ENCODE peak calls at places on chromosomes 2 and 18, in five cellular contexts. J is tibial nerve, R is mucosa of descending colon, P is BJ, X is lower leg skin. D is an unnamed sample.

GRCh38 chr2:63047534-63048281 is 2.9 kb upstream of the OTX1 start:
- DNase-seq in J (no peak), R (peak; percentile 56), P (no peak), X (peak; percentile 88), D (no peak)

GRCh38 chr2:151339168-151339567 is 18.2 kb upstream of the TNFAIP6 start:
- DNase-seq in J (no peak), R (no peak), P (no peak), X (no peak), D (no peak)

GRCh38 chr2:170966648-170967396 is 37.8 kb downstream of the GORASP2 start:
- DNase-seq in J (no peak), R (no peak), P (no peak), X (no peak), D (no peak)

GRCh38 chr2:172113617-172114016 is 10.9 kb upstream of the DLX2 start:
- DNase-seq in J (no peak), R (no peak), P (no peak), X (no peak), D (no peak)

GRCh38 chr2:189287982-189288494 is 108.5 kb upstream of the COL5A2 start:
- DNase-seq in J (no peak), R (no peak), P (peak; percentile 55), X (no peak), D (peak; percentile 61)

GRCh38 chr2:209790066-209790728 is 18.6 kb downstream of the UNC80 start:
- DNase-seq in J (no peak), R (no peak), P (no peak), X (no peak), D (no peak)

GRCh38 chr2:238973038-238973772 is 125.3 kb downstream of the TWIST2 start:
- DNase-seq in J (no peak), R (no peak), P (no peak), X (no peak), D (no peak)

GRCh38 chr2:65199891-65200290 is 27.7 kb upstream of the ACTR2 start:
- DNase-seq in J (no peak), R (no peak), P (no peak), X (no peak), D (no peak)

GRCh38 chr2:214497489-214497888 is 86.6 kb downstream of the VWC2L start:
- DNase-seq in J (no peak), R (no peak), P (no peak), X (no peak), D (no peak)

GRCh38 chr2:195587966-195588365 is 69.1 kb upstream of the SLC39A10 start:
- DNase-seq in J (no peak), R (no peak), P (no peak), X (no peak), D (no peak)

GRCh38 chr2:147711031-147711430 is 133.8 kb upstream of the ACVR2A start:
- DNase-seq in J (no peak), R (no peak), P (peak; percentile 63), X (no peak), D (no peak)

DNA sequence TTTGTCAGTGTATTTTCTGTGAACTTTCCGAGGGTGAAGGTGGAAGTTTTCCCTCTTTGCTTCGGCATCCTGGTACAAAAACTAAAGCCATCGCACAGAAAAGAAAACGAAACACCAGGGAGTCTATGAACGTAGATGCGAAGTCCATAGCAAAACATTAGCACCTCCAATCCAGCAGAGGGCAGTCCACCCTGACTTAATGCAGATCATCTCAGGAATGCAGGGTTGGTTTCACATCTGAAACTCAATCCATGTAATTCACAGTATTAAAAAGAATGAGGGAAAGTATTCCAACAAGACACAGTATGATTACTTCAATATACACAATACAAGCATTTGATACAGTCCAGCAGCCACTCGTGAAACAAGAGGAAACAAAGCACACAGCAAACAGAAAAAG is 70.8 kb downstream of the RTP5 start:
- DNase-seq in J (no peak), R (no peak), P (no peak), X (peak; percentile 36), D (no peak)
- TF ChIP-seq CTCF in J (no peak), R (no peak), P (peak; percentile 29), X (no peak), D (no peak)

GRCh38 chr2:88345842-88346241 is 106.7 kb downstream of the FOXI3 start:
- DNase-seq in J (no peak), R (no peak), P (no peak), X (peak; percentile 56), D (no peak)

GRCh38 chr2:88355486-88355885 is 97.0 kb downstream of the FOXI3 start:
- DNase-seq in J (no peak), R (no peak), P (no peak), X (peak; percentile 17), D (no peak)

GRCh38 chr2:88350641-88351601 is 101.6 kb downstream of the FOXI3 start:
- DNase-seq in J (no peak), R (peak; percentile 53), P (no peak), X (peak; percentile 89), D (no peak)

DNA sequence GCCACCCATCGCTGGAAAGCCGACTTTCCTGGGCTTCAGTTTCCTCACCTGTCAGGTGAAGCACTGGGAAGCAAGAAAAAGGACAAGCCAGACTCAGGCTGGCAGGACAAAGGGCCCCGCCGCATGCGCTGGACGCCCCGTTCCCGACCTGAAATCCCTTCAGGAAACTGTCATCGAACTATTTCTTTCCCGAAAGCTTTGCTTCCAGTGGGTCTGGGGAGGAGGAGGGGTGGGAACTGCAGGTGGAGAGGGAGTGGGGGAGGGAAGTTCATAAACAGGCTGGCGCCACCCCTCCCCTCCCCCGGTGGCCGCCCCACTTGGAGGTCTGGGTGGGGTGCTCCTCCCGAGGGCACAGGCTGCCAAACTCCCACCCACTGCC is 102.2 kb downstream of the FOXI3 start:
- DNase-seq in J (no peak), R (no peak), P (no peak), X (peak; percentile 70), D (no peak)
- H3K4me3 ChIP-seq in J (no peak overlapping the region), R (no peak overlapping the region), P (no peak overlapping the region), X (no peak overlapping the region), D (no peak overlapping the region)

DNA sequence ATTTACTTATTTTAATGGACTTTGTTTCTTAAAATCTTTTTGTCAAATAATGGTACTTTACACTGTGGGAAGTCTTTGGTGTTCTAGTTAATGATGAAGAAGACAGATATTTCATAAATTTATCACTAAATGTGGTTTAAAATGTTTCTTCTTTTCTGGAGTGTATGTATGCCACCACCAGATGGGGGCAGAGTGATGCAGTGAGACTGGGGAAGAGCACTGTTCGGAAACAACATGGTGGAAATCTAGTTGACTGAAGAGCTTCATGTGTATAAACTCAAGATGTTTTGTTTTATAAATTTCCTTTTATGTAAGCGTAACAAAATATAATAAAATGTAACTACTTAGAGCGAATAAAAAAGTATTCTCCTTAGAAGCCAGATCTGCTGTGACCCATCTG is 195.1 kb downstream of the KCNE4 start:
- DNase-seq in J (no peak), R (no peak), P (no peak), X (no peak), D (no peak)
- TF ChIP-seq CTCF in J (no peak), R (no peak), P (peak; percentile 61), X (no peak), D (peak; percentile 42)

GRCh38 chr2:38038682-38039081 is 37.3 kb downstream of the CYP1B1 start:
- DNase-seq in J (no peak), R (no peak), P (no peak), X (no peak), D (no peak)
- H3K4me3 ChIP-seq in J (no peak overlapping the region), R (no peak overlapping the region), P (no peak overlapping the region), X (no peak overlapping the region), D (no peak overlapping the region)

GRCh38 chr2:110866496-110866895 is 134.1 kb downstream of the ACOXL start:
- DNase-seq in J (no peak), R (no peak), P (no peak), X (no peak), D (no peak)
- TF ChIP-seq CTCF in J (no peak), R (no peak), P (no peak), X (no peak), D (no peak)

GRCh38 chr18:8965398-8965797 is 137.1 kb upstream of the NDUFV2 start:
- DNase-seq in J (no peak), R (no peak), P (no peak), X (no peak), D (no peak)

GRCh38 chr18:8960740-8961657 is 141.5 kb upstream of the NDUFV2 start:
- DNase-seq in J (no peak), R (no peak), P (no peak), X (no peak), D (no peak)

GRCh38 chr18:8963876-8964275 is 138.6 kb upstream of the NDUFV2 start:
- DNase-seq in J (no peak), R (no peak), P (no peak), X (no peak), D (no peak)

GRCh38 chr18:8962192-8962772 is 140.2 kb upstream of the NDUFV2 start:
- DNase-seq in J (no peak), R (no peak), P (no peak), X (no peak), D (no peak)

DNA sequence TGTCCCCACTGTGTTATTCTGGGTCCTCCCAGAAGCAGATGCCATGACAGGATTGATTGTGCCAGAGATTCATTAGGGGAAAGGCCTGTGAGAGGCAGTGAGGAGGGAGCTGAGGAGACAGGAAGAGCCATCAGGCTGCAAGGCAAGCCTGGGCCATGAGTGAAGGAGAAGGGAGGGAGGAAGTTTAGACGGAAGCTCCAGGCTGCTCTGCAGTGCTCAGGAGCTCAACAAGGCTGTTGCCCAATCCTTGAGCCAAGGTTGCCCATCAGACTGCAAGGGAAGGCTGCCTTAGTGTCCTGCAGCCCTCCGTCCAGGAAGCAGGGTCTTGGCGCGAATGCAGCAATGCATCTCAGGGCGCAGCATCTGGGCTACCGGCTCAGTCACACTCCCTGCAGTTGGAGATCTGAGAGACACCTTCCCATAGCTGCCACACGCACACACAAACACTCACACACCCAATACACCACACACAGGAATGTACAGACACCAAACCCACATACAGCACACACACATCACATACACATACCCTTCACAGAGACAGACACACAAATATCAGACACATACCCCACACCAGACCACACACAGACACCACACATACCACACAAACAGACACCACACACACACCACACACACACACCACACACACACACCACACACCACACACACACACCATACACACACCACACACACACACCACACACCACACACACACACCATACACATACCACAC is 139.4 kb upstream of the NDUFV2 start:
- DNase-seq in J (no peak), R (no peak), P (no peak), X (no peak), D (no peak)
- H3K4me3 ChIP-seq in J (no peak overlapping the region), R (no peak overlapping the region), P (no peak overlapping the region), X (no peak overlapping the region), D (no peak overlapping the region)

GRCh38 chr2:230762317-230762896 is 49.8 kb downstream of the CAB39 start:
- DNase-seq in J (no peak), R (no peak), P (no peak), X (no peak), D (no peak)
- TF ChIP-seq CTCF in J (no peak), R (no peak), P (peak; percentile 54), X (no peak), D (peak; percentile 46)

GRCh38 chr2:8225257-8225656 is 456.6 kb upstream of the ID2 start:
- DNase-seq in J (no peak), R (no peak), P (no peak), X (no peak), D (no peak)

GRCh38 chr2:8225798-8226197 is 456.1 kb upstream of the ID2 start:
- DNase-seq in J (no peak), R (no peak), P (no peak), X (no peak), D (no peak)

GRCh38 chr2:8222979-8223730 is 458.7 kb upstream of the ID2 start:
- DNase-seq in J (no peak), R (no peak), P (no peak), X (no peak), D (no peak)

GRCh38 chr2:8223731-8224678 is 457.9 kb upstream of the ID2 start:
- DNase-seq in J (no peak), R (no peak), P (no peak), X (no peak), D (no peak)

GRCh38 chr2:8224679-8225181 is 457.1 kb upstream of the ID2 start:
- DNase-seq in J (no peak), R (no peak), P (no peak), X (no peak), D (no peak)
- H3K4me3 ChIP-seq in J (no peak overlapping the region), R (no peak overlapping the region), P (no peak overlapping the region), X (no peak overlapping the region), D (no peak overlapping the region)

D was measured in AG04449.